ENCODE peak calls at places on chromosomes 11 and 22, in six cellular contexts. I, B, H, D, J and F are unnamed samples.

GRCh38 chr11:94275961-94276360 is 28.4 kb upstream of the IZUMO1R start:
- DNase-seq in I (no peak), J (no peak), D (no peak), H (no peak), B (no peak), F (no peak)

GRCh38 chr22:16917144-16918003 is 90.6 kb downstream of the GAB4 start:
- DNase-seq in I (peak), B (peak), J (peak), H (peak), D (no peak), F (no peak)

GRCh38 chr22:20532256-20532993 is 25.0 kb downstream of the MED15 start:
- DNase-seq in B (no peak), J (no peak), H (no peak), D (no peak), I (no peak), F (no peak)

GRCh38 chr22:35575116-35575748 is 34.6 kb downstream of the RASD2 start:
- DNase-seq in I (no peak), J (no peak), H (no peak), B (no peak), D (no peak), F (no peak)

GRCh38 chr11:329886-330253 is 9.2 kb upstream of the IFITM3 start:
- DNase-seq in B (no peak), J (no peak), D (no peak), H (no peak), I (no peak), F (no peak)

GRCh38 chr22:30196141-30196866 is 50.3 kb downstream of the LIF start:
- DNase-seq in D (peak), I (peak), J (no peak), H (peak), B (peak), F (peak)

GRCh38 chr11:2096919-2097301 is 42.3 kb downstream of the IGF2 start:
- DNase-seq in B (peak), H (no peak), D (no peak), I (no peak), J (no peak), F (no peak)

GRCh38 chr11:96333076-96333744 is 9.8 kb downstream of the MAML2 start:
- DNase-seq in I (no peak), D (no peak), H (no peak), B (no peak), J (no peak), F (no peak)

GRCh38 chr22:42991010-42991651 is 23.8 kb downstream of the PACSIN2 start:
- DNase-seq in H (peak), D (no peak), B (no peak), I (peak), J (no peak), F (peak)

GRCh38 chr11:94746721-94747120 is 21.4 kb upstream of the AMOTL1 start:
- DNase-seq in I (no peak), H (peak), J (no peak), D (no peak), B (no peak), F (no peak)

GRCh38 chr22:44691796-44692661 is 10.0 kb upstream of the PRR5 start:
- DNase-seq in B (no peak), H (peak), I (no peak), J (no peak), D (no peak), F (no peak)

DNA sequence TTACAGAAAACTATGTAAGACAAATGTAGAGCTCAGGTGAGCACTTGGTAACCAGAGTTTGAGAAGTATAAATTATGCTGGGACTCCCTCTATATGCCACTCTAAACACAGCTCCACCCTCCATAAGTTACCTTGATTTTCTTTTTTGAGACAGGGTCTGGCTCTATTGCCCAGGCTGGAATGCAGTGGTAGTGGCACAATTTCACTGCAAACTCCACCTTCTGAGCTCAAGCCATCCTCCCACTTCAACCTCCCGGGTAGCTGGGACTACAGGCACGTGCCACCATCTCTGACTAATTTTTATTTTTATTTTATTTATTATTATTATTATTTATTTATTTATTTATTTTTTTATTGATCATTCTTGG is 9.5 kb downstream of the RPS3 start:
- DNase-seq in I (no peak), D (no peak), J (no peak), H (no peak), B (no peak), F (no peak)
- H3K14ac ChIP-seq in I (no peak), D (no peak), J (no peak), H (no peak), B (no peak), F (no peak)

DNA sequence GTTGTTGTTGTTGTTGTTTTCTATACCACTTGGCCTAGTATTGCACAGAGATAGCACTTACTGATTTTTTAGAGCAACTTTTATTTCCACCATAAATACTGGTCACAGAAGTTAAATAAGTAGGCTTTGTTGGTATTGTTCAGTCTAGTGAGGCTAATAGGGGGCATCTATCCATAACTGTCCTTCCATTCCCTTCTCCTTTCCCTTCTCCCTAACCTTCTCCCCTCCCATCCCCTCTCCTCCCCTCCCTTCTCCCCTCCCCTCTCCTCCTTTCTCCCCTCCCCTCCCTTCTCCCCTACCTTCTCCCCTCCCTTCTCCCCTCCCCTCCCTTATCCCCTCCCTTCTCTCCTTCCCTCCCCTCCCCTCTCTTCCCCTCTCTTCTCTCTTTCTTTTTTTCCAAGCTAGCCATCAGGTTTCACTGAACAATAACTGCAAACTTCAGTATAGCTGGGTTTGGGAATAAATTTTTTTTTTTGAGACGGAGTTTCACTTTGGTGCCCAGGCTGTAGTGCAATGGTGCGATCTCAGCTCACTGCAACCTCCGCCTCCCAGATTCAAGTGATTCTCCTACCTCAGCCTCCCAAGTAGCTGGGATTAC is 56.5 kb downstream of the STIM1 start:
- DNase-seq in D (no peak), I (no peak), B (no peak), H (no peak), J (no peak), F (no peak)
- H3K14ac ChIP-seq in D (no peak), I (no peak), B (no peak), H (no peak), J (no peak), F (no peak)

GRCh38 chr11:63494936-63495335 is 4.0 kb upstream of the PLAAT5 start:
- DNase-seq in D (no peak), B (no peak), J (no peak), H (no peak), I (no peak), F (no peak)
- H3K14ac ChIP-seq in D (no peak), B (no peak), J (no peak), H (no peak), I (no peak), F (no peak)

GRCh38 chr22:41984006-41984405 is 14.6 kb upstream of the WBP2NL start:
- DNase-seq in I (no peak), B (no peak), H (peak), J (no peak), D (no peak), F (no peak)

GRCh38 chr22:41983516-41983915 is 14.3 kb downstream of the SEPTIN3 start:
- DNase-seq in J (no peak), D (no peak), H (peak), B (no peak), I (no peak), F (peak)

GRCh38 chr22:41978732-41979131 is 9.5 kb downstream of the SEPTIN3 start:
- DNase-seq in I (no peak), B (no peak), D (no peak), H (no peak), J (no peak), F (no peak)

GRCh38 chr22:41979423-41980250 is 10.4 kb downstream of the SEPTIN3 start:
- DNase-seq in I (no peak), D (no peak), B (no peak), H (no peak), J (no peak), F (no peak)

DNA sequence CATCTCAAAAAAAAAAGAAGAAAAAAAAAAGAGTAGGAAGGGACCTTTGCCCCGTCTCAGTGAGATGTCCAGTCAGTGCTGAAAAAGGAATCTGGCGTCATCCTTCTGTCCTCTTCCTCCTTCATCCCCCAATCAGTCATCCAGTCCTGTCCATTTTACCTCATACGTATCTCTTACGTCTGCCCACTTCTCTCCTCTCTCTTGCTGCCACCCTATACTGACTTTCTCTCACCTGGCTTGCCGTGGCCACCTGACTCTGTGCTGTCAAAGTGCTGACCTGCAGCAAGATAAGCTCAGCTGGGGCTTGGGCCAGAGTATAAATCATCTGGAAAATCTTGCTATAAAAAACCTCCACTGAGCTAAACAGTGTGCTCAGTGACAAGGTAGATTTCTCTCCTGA is 13.6 kb downstream of the SEPTIN3 start:
- DNase-seq in D (no peak), I (no peak), B (no peak), H (no peak), J (no peak), F (no peak)
- H3K14ac ChIP-seq in D (no peak), I (no peak), B (no peak), H (no peak), J (no peak), F (no peak)

GRCh38 chr22:45779351-45779750 is 107.7 kb downstream of the ATXN10 start:
- DNase-seq in I (no peak), H (no peak), J (no peak), D (no peak), B (no peak), F (no peak)
- H3K14ac ChIP-seq in I (no peak), H (no peak), J (no peak), D (no peak), B (no peak), F (no peak)

DNA sequence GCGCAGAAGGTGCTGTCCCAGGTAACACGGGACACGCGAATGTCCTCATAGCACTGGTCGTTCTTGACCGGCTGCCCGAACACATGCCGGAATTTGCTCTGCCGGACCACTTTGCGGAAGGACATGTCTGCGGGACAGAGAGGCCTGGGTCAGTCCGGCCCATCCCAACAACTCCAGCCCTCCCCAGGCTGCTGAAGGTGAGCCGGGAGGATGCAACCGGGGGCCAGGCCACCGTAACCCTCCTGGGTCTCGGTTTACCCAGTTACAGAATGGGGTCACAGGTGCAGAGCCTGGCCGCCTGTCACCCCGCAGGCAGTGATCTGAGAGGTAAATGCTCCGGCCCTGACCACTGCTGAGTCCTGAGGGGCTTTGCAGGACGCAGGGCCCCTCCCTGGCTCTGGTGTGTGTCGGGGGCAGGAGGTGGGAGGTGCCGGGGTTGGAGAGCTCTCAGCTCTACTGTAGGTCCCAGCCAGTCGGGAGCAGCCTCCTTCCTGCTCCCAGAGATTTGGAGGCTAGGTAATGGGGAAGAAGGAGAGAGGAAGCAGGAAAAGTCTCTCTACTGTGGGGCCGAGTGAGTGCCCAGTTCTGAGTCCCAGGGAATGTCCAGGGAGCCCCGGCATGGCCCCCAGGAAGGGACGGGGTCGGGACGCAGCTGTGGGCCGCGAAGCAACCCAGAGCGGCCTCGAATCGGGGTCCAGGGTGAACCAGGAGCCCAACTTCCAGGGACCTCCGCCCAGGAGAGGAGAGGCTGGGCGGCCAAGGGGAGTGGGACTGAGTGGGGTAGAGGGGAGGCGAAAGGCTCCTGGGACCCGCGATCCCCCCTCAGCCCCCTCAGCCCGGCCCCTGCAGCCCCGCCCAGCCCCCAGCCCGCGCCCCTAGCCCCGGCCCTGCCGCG is 525 bp downstream of the CORO1B start:
- DNase-seq in B (no peak), H (no peak), D (no peak), I (no peak), J (no peak), F (peak)
- H3K14ac ChIP-seq in B (no peak), H (peak), D (no peak), I (peak), J (peak), F (peak)